ENCODE peak calls at places on chromosomes 5 and 9, in nine cellular contexts. R is endothelial cell of umbilical vein, K is A549, B is heart right ventricle, N is uterus, D is fibroblast of lung, S is NB4, T is WERI-Rb-1, J is brain microvascular endothelial cell. Z is an unnamed sample.

GRCh38 chr5:174581483-174581882 is 142.9 kb upstream of the MSX2 start:
- DNase-seq in R (no peak), K (peak; percentile 40), B (no peak), N (no peak), D (peak; percentile 26), S (peak; percentile 38), T (peak; percentile 9), J (no peak), Z (no peak)

GRCh38 chr9:74497750-74498615 is 848 bp downstream of the RORB start:
- DNase-seq in R (peak; percentile 14), K (no peak), B (no peak), N (no peak), D (peak; percentile 34), S (no peak), T (peak; percentile 51), J (no peak), Z (no peak)

GRCh38 chr5:154190652-154191304 is at the start of gene GALNT10:
- DNase-seq in R (peak; percentile 20), K (peak; percentile 59), B (peak; percentile 55), N (peak; percentile 38), D (peak; percentile 71), S (peak; percentile 78), T (peak; percentile 52), J (no peak), Z (no peak)

GRCh38 chr5:97100486-97100885 is 41.9 kb downstream of the LIX1 start:
- DNase-seq in R (no peak), K (no peak), B (no peak), N (no peak), D (peak; percentile 11), S (no peak), T (no peak), J (no peak), Z (no peak)

GRCh38 chr5:16854351-16854750 is 81.7 kb downstream of the MYO10 start:
- DNase-seq in R (no peak), K (no peak), B (no peak), N (no peak), D (peak; percentile 56), S (no peak), T (no peak), J (no peak), Z (no peak)

GRCh38 chr5:169384661-169385060 is 83.7 kb upstream of the SLIT3 start:
- DNase-seq in R (no peak), K (no peak), B (no peak), N (no peak), D (no peak), S (no peak), T (no peak), J (no peak), Z (no peak)

GRCh38 chr9:136086213-136086881 is 8.7 kb downstream of the NACC2 start:
- DNase-seq in R (no peak), K (no peak), B (peak; percentile 9), N (no peak), D (no peak), S (no peak), T (no peak), J (no peak), Z (no peak)

GRCh38 chr9:83304686-83305085 is 233.5 kb downstream of the FRMD3 start:
- DNase-seq in R (peak; percentile 38), K (no peak), B (peak; percentile 93), N (peak; percentile 83), D (peak; percentile 67), S (no peak), T (no peak), J (peak; percentile 53), Z (peak; percentile 87)

GRCh38 chr9:65426231-65426630 is 141.2 kb upstream of the FOXD4L5 start:
- DNase-seq in R (no peak), K (no peak), B (no peak), N (no peak), D (no peak), S (no peak), T (no peak), J (no peak), Z (no peak)

DNA sequence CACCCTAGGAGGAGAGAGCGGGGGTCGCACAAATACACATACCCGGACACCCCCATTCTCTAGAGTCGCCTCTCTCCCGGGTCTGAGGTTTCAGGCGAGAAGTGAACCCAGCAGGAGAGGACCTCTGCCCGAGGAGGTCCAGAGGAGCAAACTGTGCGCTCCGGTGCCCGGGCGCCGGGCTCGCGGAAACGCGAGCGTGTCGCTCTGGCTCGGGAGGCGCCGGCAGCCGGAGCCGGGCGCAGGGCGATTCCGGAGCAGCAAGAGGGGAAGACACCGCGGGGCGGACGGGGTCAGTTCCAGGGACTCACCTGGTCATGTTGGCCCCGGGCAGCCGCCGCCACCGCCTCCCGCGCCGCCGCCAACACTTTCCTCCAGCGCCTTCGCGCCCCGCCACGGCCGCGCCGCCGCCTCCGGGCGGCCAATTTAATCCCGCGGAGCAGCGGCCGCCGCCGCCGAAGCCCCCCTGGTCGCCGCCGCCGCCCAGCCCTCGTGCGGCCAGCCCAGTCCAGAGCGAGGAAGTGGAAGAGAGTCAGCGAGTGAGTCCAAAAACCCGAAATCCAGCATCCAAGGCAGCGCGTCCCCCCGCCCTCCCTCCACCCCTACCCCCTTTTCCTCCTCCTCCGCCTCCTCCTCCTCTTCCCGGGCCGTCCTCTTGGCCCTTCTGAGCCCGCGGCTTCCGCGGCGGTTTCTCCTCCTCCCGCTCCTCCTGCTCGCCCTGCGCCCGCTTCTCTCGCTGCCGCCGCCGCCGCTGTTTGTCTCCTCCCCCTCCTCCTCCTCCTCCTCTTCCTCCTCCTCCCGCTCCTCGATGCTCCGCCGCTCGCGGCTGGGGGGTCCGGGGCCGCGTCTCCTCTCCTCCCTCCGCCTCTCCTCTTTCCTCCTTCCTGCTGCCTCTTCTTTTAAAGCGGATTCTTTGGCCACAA is 1058.0 kb upstream of the DMAC1 start:
- DNase-seq in R (peak; percentile 21), K (no peak), B (peak; percentile 55), N (peak; percentile 57), D (peak; percentile 60), S (no peak), T (peak; percentile 66), J (no peak), Z (no peak)
- TF ChIP-seq CTCF in R (no peak), K (no peak), B (no peak), N (no peak), D (no peak), S (no peak), T (peak; percentile 8), J (peak; percentile 0), Z (no peak)

DNA sequence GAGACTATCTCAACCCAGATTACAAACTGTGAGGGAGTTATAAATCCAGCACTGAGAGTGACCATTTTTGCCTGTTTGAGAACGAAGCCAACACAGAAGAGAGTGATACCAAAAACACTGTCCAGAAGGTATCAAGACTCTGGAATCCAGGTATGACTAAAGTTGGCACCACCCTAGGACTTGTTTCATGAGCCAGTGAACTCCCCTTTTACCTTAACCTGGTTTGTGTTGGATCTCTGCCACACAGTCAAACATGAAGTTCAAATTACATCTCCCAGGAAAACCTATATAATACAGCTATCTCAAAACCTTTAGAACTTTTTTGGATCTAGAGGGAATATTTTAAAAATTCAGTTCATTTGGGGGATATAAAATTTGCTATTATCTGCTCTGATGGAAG is 11.4 kb downstream of the ZBTB5 start:
- DNase-seq in R (no peak), K (no peak), B (no peak), N (no peak), D (no peak), S (no peak), T (no peak), J (no peak), Z (no peak)
- H3K4me3 ChIP-seq in R (no peak overlapping the region), K (no peak overlapping the region), B (no peak overlapping the region), N (no peak overlapping the region), D (no peak overlapping the region), S (no peak overlapping the region), T (no peak overlapping the region), J (no peak overlapping the region), Z (no peak overlapping the region)

DNA sequence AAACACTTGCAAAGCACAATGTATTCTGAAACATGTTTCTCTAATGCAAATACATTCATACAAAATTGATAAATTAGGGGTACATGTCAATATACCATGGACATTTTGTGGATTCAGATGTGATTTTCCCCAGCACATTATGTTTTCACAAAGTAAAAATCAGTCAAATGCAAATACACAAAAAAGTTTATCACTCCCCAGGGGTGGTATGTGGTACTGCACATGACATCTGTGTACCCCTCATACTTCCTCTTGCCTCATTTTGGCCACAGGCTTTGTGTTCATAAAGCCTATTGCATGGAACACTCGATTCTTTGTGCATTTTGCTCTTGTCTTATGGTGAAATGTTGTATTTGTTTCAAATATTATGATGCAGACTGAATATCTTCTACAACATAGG is 116.8 kb upstream of the PDE4D start:
- DNase-seq in R (no peak), K (no peak), B (no peak), N (no peak), D (no peak), S (peak; percentile 74), T (no peak), J (no peak), Z (no peak)
- TF ChIP-seq CTCF in R (peak; percentile 3), K (no peak), B (no peak), N (no peak), D (no peak), S (peak; percentile 25), T (peak; percentile 27), J (peak; percentile 38), Z (no peak)

DNA sequence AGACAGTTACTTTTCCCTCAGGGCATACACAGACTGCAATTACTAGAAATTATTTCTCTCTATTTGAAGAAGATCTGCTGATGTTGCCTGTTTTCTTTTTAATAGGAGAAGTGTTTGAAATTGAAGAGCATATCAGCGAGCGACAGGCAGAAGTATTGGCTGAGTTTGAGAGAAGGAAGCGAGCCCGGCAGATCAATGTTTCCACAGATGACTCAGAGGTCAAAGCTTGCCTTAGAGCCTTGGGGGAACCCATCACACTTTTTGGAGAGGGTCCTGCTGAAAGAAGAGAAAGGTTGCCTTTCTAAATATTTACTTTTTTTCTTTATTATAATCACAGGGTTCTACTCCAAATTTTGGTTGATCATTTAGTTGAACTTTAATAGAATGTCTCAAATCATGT is 3.4 kb downstream of the PRPF4 start:
- DNase-seq in R (no peak), K (no peak), B (no peak), N (no peak), D (no peak), S (no peak), T (no peak), J (no peak), Z (no peak)
- H3K4me3 ChIP-seq in R (no peak overlapping the region), K (no peak overlapping the region), B (no peak overlapping the region), N (no peak overlapping the region), D (no peak overlapping the region), S (peak overlapping the region; percentile 26), T (no peak overlapping the region), J (no peak overlapping the region), Z (no peak overlapping the region)

GRCh38 chr5:36602711-36603321 is 3.6 kb upstream of the SLC1A3 start:
- DNase-seq in R (no peak), K (no peak), B (no peak), N (no peak), D (no peak), S (peak; percentile 55), T (no peak), J (no peak), Z (no peak)
- TF ChIP-seq CTCF in R (no peak), K (no peak), B (no peak), N (no peak), D (peak; percentile 13), S (peak; percentile 30), T (peak; percentile 63), J (peak; percentile 27), Z (no peak)

GRCh38 chr5:60541980-60542379 is 158.0 kb downstream of the DEPDC1B start:
- DNase-seq in R (no peak), K (no peak), B (no peak), N (no peak), D (peak; percentile 66), S (peak; percentile 64), T (no peak), J (peak; percentile 89), Z (no peak)
- H3K4me3 ChIP-seq in R (no peak overlapping the region), K (no peak overlapping the region), B (no peak overlapping the region), N (no peak overlapping the region), D (no peak overlapping the region), S (no peak overlapping the region), T (no peak overlapping the region), J (no peak overlapping the region), Z (no peak overlapping the region)